ENCODE peak calls at places on chromosomes 1 and 21, in seven cellular contexts. O is fibroblast of gingiva; S is epithelial cell of esophagus; A is T-helper 2 cell; V is HEK293T; K is activated T-cell treated with anti-CD3 and anti-CD28 coated beads, Interleukin-2, amount 50 U/mL, for 4 hours; W is hypothalamus. T is an unnamed sample.

GRCh38 chr1:36203554-36204346 is 20.5 kb upstream of the THRAP3 start:
- DNase-seq in W (no peak), A (no peak), O (peak), V (no peak), K (no peak), S (peak), T (peak)

GRCh38 chr21:43266534-43266933 is 97.7 kb downstream of the CRYAA start:
- DNase-seq in K (no peak), W (no peak), O (peak), A (no peak), V (no peak), S (peak), T (peak)

GRCh38 chr1:228471762-228472398 is 15.3 kb upstream of the RNF187 start:
- DNase-seq in W (no peak), O (peak), K (no peak), S (peak), V (peak), A (no peak), T (no peak)

GRCh38 chr1:178485467-178486098 is 11.2 kb downstream of the CLEC20A start:
- DNase-seq in A (no peak), K (no peak), S (no peak), V (no peak), O (no peak), W (no peak), T (no peak)

GRCh38 chr1:95127380-95127779 is 10.2 kb downstream of the TLCD4 start:
- DNase-seq in A (no peak), V (no peak), O (no peak), S (no peak), K (no peak), W (no peak), T (no peak)

GRCh38 chr1:29258974-29259801 is 22.9 kb downstream of the PTPRU start:
- DNase-seq in O (no peak), S (no peak), V (no peak), W (no peak), K (no peak), A (no peak), T (no peak)

GRCh38 chr1:245988393-245989078 is 518.5 kb downstream of the SMYD3 start:
- DNase-seq in A (no peak), S (no peak), W (no peak), O (no peak), K (no peak), V (no peak), T (no peak)

GRCh38 chr1:75079535-75080290 is 54.5 kb upstream of the LHX8 start:
- DNase-seq in O (peak), W (no peak), K (no peak), S (peak), A (no peak), V (no peak), T (no peak)

T was measured in left cardiac atrium.